ENCODE peak calls at places on chromosomes 4 and X, in four cellular contexts. J is mammary epithelial cell, W is HCT116, H is cardiac muscle cell. K is an unnamed sample.

GRCh38 chr4:109912706-109913621 is at the start of gene EGF:
- DNase-seq in H (peak), J (peak), W (no peak), K (no peak)

GRCh38 chr4:125482822-125483221 is 168.1 kb downstream of the FAT4 start:
- DNase-seq in J (no peak), H (no peak), W (no peak), K (no peak)

GRCh38 chrX:53831662-53832635 is 145.4 kb upstream of the HUWE1 start:
- DNase-seq in J (peak), H (peak), W (peak), K (peak)

GRCh38 chrX:130704053-130705038 is 198.7 kb downstream of the ENOX2 start:
- DNase-seq in J (peak), W (no peak), H (no peak), K (no peak)

GRCh38 chr4:151801547-151802516 is 41.0 kb upstream of the GATB start:
- DNase-seq in W (peak), H (no peak), J (no peak), K (peak)

GRCh38 chr4:94933799-94934198 is 176.0 kb downstream of the BMPR1B start:
- DNase-seq in H (no peak), J (no peak), W (no peak), K (no peak)

GRCh38 chr4:187413564-187414358 is 581.8 kb upstream of the ZFP42 start:
- DNase-seq in J (no peak), H (no peak), W (no peak), K (no peak)

GRCh38 chr4:126604273-126604867 is 1028.4 kb upstream of the INTU start:
- DNase-seq in W (peak), J (peak), H (peak), K (peak)

GRCh38 chr4:154928640-154929257 is 147.7 kb downstream of the RBM46 start:
- DNase-seq in H (peak), W (peak), J (peak), K (peak)

GRCh38 chrX:45621356-45622041 is 420.8 kb upstream of the DIPK2B start:
- DNase-seq in H (no peak), J (peak), W (no peak), K (no peak)

GRCh38 chr4:185665655-185666054 is 130.3 kb upstream of the PDLIM3 start:
- DNase-seq in J (no peak), W (no peak), H (no peak), K (no peak)

GRCh38 chrX:153941331-153942252 is 2.9 kb downstream of the RENBP start:
- DNase-seq in W (no peak), H (no peak), J (no peak), K (no peak)

GRCh38 chr4:155787113-155787710 is 28.4 kb downstream of the GUCY1B1 start:
- DNase-seq in W (peak), J (peak), H (peak), K (peak)

GRCh38 chr4:159520074-159520473 is 417.2 kb downstream of the RAPGEF2 start:
- DNase-seq in J (no peak), W (no peak), H (no peak), K (no peak)

GRCh38 chrX:46310815-46311497 is 234.3 kb downstream of the ZNF674 start:
- DNase-seq in W (no peak), H (no peak), J (no peak), K (no peak)

GRCh38 chr4:11397146-11397545 is 31.5 kb downstream of the HS3ST1 start:
- DNase-seq in J (peak), H (peak), W (peak), K (no peak)

GRCh38 chrX:71178908-71179307 is 34.3 kb downstream of the NLGN3 start:
- DNase-seq in H (peak), J (peak), W (peak), K (peak)

GRCh38 chr4:14309429-14309828 is 681.9 kb upstream of the BOD1L1 start:
- DNase-seq in J (no peak), W (no peak), H (no peak), K (peak)

GRCh38 chrX:100447563-100448397 is 37.7 kb upstream of the PCDH19 start:
- DNase-seq in W (peak), H (peak), J (peak), K (peak)

GRCh38 chr4:945274-946102 is 13.2 kb downstream of the TMEM175 start:
- DNase-seq in W (no peak), H (peak), J (no peak), K (no peak)

GRCh38 chr4:138111462-138112000 is 130.6 kb downstream of the SLC7A11 start:
- DNase-seq in J (peak), H (no peak), W (peak), K (no peak)

GRCh38 chr4:3255611-3256186 is 6.7 kb downstream of the MSANTD1 start:
- DNase-seq in H (no peak), W (no peak), J (no peak), K (no peak)

GRCh38 chr4:149841686-149842085 is 26.0 kb upstream of the IQCM start:
- DNase-seq in W (no peak), H (no peak), J (no peak), K (no peak)

GRCh38 chr4:185847352-185848078 is 35.5 kb upstream of the SORBS2 start:
- DNase-seq in J (peak), H (peak), W (no peak), K (no peak)

GRCh38 chr4:108029731-108030130 is 40.0 kb downstream of the HADH start:
- DNase-seq in H (no peak), J (peak), W (no peak), K (no peak)